ENCODE peak calls at places on chromosomes 6 and 20, in seven cellular contexts. Z is germinal center; C is small intestine; H is effector memory CD8-positive, alpha-beta T cell; F is H9; D is NAMALWA; Q is mucosa of descending colon. Y is an unnamed sample.

GRCh38 chr6:28978959-28979561 is 26.1 kb downstream of the ZNF311 start:
- DNase-seq in H (no peak), C (no peak), F (no peak), Q (no peak), D (no peak), Z (no peak), Y (no peak)

GRCh38 chr6:164148789-164149188 is 734.3 kb downstream of the QKI start:
- DNase-seq in D (no peak), C (no peak), Z (no peak), H (no peak), Q (no peak), F (no peak), Y (no peak)

GRCh38 chr6:51273228-51273961 is 454.7 kb downstream of the TFAP2B start:
- DNase-seq in Z (no peak), Q (peak; percentile 3), D (no peak), F (peak; percentile 32), H (no peak), C (no peak), Y (no peak)

GRCh38 chr6:141969201-141969600 is 163.5 kb upstream of the GJE1 start:
- DNase-seq in H (no peak), F (no peak), Q (no peak), C (no peak), Z (no peak), D (no peak), Y (no peak)

GRCh38 chr20:32808438-32808837 is 11.3 kb upstream of the MAPRE1 start:
- DNase-seq in Q (no peak), D (no peak), F (no peak), Z (no peak), C (no peak), H (no peak), Y (no peak)

GRCh38 chr6:93749191-93749590 is 329.8 kb upstream of the EPHA7 start:
- DNase-seq in Z (no peak), H (no peak), F (no peak), Q (no peak), D (no peak), C (no peak), Y (no peak)

GRCh38 chr6:26312501-26313390 is 52.3 kb upstream of the BTN3A2 start:
- DNase-seq in Q (peak; percentile 90), D (peak; percentile 91), H (peak; percentile 86), F (peak; percentile 85), Z (peak; percentile 23), C (peak; percentile 75), Y (peak; percentile 92)

GRCh38 chr6:82365011-82365751 is 1.6 kb downstream of the TPBG start:
- DNase-seq in C (peak; percentile 16), D (no peak), H (no peak), F (peak; percentile 67), Z (peak; percentile 5), Q (peak; percentile 22), Y (no peak)

GRCh38 chr20:59221049-59221748 is 57.6 kb downstream of the ZNF831 start:
- DNase-seq in H (no peak), F (peak; percentile 45), Z (no peak), D (no peak), C (no peak), Q (no peak), Y (peak; percentile 13)

GRCh38 chr6:3410385-3411360 is 46.2 kb downstream of the SLC22A23 start:
- DNase-seq in F (peak; percentile 84), D (peak; percentile 72), C (peak; percentile 99), Q (peak; percentile 90), H (peak; percentile 21), Z (peak; percentile 70), Y (peak; percentile 95)

Y was measured in HepG2.